ENCODE peak calls at places on chromosomes 12 and 14, in six cellular contexts. M, O, I, F, L and W are unnamed samples.

GRCh38 chr12:122459211-122459610 is 36.7 kb upstream of the CLIP1 start:
- DNase-seq in O (no peak), F (no peak), L (no peak), M (no peak), I (no peak), W (no peak)

GRCh38 chr14:61347771-61348443 is 26.5 kb downstream of the PRKCH start:
- DNase-seq in I (no peak), L (no peak), M (no peak), F (no peak), O (no peak), W (no peak)

GRCh38 chr12:30136661-30137060 is 352.9 kb upstream of the TMTC1 start:
- DNase-seq in L (no peak), O (no peak), I (no peak), F (no peak), M (no peak), W (no peak)

GRCh38 chr12:53983580-53984572 is 1.1 kb upstream of the HOXC10 start:
- DNase-seq in O (no peak), L (no peak), I (no peak), M (no peak), F (no peak), W (no peak)

GRCh38 chr12:108888031-108888430 is 8.1 kb downstream of the DAO start:
- DNase-seq in M (no peak), I (no peak), O (no peak), F (no peak), L (no peak), W (no peak)

GRCh38 chr14:102220031-102220430 is 80.3 kb downstream of the WDR20 start:
- DNase-seq in M (no peak), L (no peak), I (no peak), O (no peak), F (no peak), W (no peak)

GRCh38 chr12:67433393-67434175 is 164.4 kb downstream of the CAND1 start:
- DNase-seq in L (no peak), I (peak; percentile 26), F (no peak), O (no peak), M (no peak), W (no peak)

GRCh38 chr12:6821271-6821673 is 349 bp upstream of the GPR162 start:
- DNase-seq in O (peak; percentile 52), I (no peak), M (peak; percentile 29), F (no peak), L (no peak), W (no peak)

GRCh38 chr12:117151195-117152031 is 38.9 kb downstream of the FBXO21 start:
- DNase-seq in L (peak; percentile 62), F (no peak), O (no peak), M (peak; percentile 75), I (peak; percentile 52), W (no peak)

GRCh38 chr14:102917469-102918211 is 4.8 kb upstream of the AMN start:
- DNase-seq in I (peak; percentile 42), L (peak; percentile 32), O (no peak), F (peak; percentile 64), M (peak; percentile 52), W (no peak)

GRCh38 chr12:104602901-104603300 is 146.2 kb downstream of the CHST11 start:
- DNase-seq in L (no peak), F (no peak), I (peak; percentile 83), M (no peak), O (no peak), W (no peak)

GRCh38 chr12:23083267-23083666 is 458.3 kb downstream of the ETNK1 start:
- DNase-seq in I (peak; percentile 78), O (no peak), F (no peak), M (no peak), L (peak; percentile 7), W (no peak)

GRCh38 chr12:103596981-103597380 is 9.9 kb downstream of the STAB2 start:
- DNase-seq in L (no peak), M (no peak), F (no peak), I (no peak), O (no peak), W (no peak)

GRCh38 chr14:80005561-80005960 is 205.7 kb downstream of the DIO2 start:
- DNase-seq in I (no peak), M (no peak), L (no peak), O (no peak), F (no peak), W (no peak)

GRCh38 chr12:3662516-3662915 is 90.4 kb downstream of the CRACR2A start:
- DNase-seq in O (no peak), F (no peak), M (no peak), I (peak; percentile 17), L (no peak), W (no peak)

GRCh38 chr12:44626883-44627282 is 249.2 kb downstream of the NELL2 start:
- DNase-seq in I (no peak), F (no peak), O (no peak), M (no peak), L (no peak), W (no peak)

GRCh38 chr12:11854011-11854499 is 204.6 kb downstream of the ETV6 start:
- DNase-seq in I (no peak), M (no peak), L (no peak), O (no peak), F (no peak), W (no peak)

GRCh38 chr12:27762757-27763156 is 17.3 kb upstream of the KLHL42 start:
- DNase-seq in F (no peak), O (no peak), L (no peak), I (no peak), M (no peak), W (no peak)

GRCh38 chr12:1536817-1537216 is 57.6 kb downstream of the FBXL14 start:
- DNase-seq in L (no peak), F (no peak), I (no peak), M (no peak), O (no peak), W (no peak)

GRCh38 chr12:101459642-101460346 is 15.3 kb upstream of the SPIC start:
- DNase-seq in I (peak; percentile 74), M (peak; percentile 94), L (peak; percentile 68), O (no peak), F (no peak), W (peak; percentile 93)

GRCh38 chr14:51155331-51155730 is 60.4 kb upstream of the TRIM9 start:
- DNase-seq in O (no peak), L (no peak), I (no peak), M (no peak), F (no peak), W (peak; percentile 53)

GRCh38 chr14:51160871-51161270 is 66.0 kb upstream of the TRIM9 start:
- DNase-seq in I (no peak), F (no peak), M (no peak), O (no peak), L (no peak), W (no peak)

GRCh38 chr14:51157012-51157411 is 62.1 kb upstream of the TRIM9 start:
- DNase-seq in M (peak; percentile 22), I (peak; percentile 44), F (no peak), L (no peak), O (no peak), W (peak; percentile 4)
- TF ChIP-seq CTCF in M (peak; percentile 42), I (peak; percentile 33), F (no peak), L (peak; percentile 28), O (no peak), W (peak; percentile 16)

GRCh38 chr14:105930572-105930971 is 404.2 kb downstream of the TMEM121 start:
- DNase-seq in O (no peak), I (no peak), L (no peak), M (no peak), F (no peak), W (no peak)

GRCh38 chr14:105933238-105933637 is 406.9 kb downstream of the TMEM121 start:
- DNase-seq in L (no peak), O (no peak), F (no peak), I (no peak), M (no peak), W (no peak)

GRCh38 chr14:105929327-105930081 is 403.1 kb downstream of the TMEM121 start:
- DNase-seq in O (no peak), L (no peak), M (no peak), I (no peak), F (no peak), W (no peak)

GRCh38 chr14:105935384-105935783 is 409.0 kb downstream of the TMEM121 start:
- DNase-seq in F (no peak), I (no peak), O (no peak), L (no peak), M (no peak), W (no peak)

GRCh38 chr14:105931808-105932483 is 405.6 kb downstream of the TMEM121 start:
- DNase-seq in M (peak; percentile 36), I (no peak), O (no peak), L (no peak), F (no peak), W (no peak)
- TF ChIP-seq CTCF in M (peak; percentile 35), I (no peak), O (no peak), L (no peak), F (no peak), W (peak; percentile 64)

GRCh38 chr12:52821071-52821730 is 7.3 kb upstream of the KRT4 start:
- DNase-seq in F (no peak), M (no peak), L (no peak), I (no peak), O (no peak), W (no peak)

GRCh38 chr12:52819021-52819420 is 5.1 kb upstream of the KRT4 start:
- DNase-seq in I (no peak), F (no peak), L (no peak), O (no peak), M (no peak), W (no peak)

GRCh38 chr12:52819731-52820510 is 6.0 kb upstream of the KRT4 start:
- DNase-seq in M (no peak), I (no peak), O (no peak), F (no peak), L (no peak), W (no peak)

GRCh38 chr12:52821826-52822660 is 8.1 kb upstream of the KRT4 start:
- DNase-seq in L (peak; percentile 5), O (no peak), M (peak; percentile 31), F (no peak), I (no peak), W (no peak)

GRCh38 chr12:52820521-52820920 is 6.6 kb upstream of the KRT4 start:
- DNase-seq in I (no peak), F (no peak), L (no peak), O (no peak), M (no peak), W (no peak)
- TF ChIP-seq CTCF in I (no peak), F (no peak), L (no peak), O (no peak), M (no peak), W (no peak)

DNA sequence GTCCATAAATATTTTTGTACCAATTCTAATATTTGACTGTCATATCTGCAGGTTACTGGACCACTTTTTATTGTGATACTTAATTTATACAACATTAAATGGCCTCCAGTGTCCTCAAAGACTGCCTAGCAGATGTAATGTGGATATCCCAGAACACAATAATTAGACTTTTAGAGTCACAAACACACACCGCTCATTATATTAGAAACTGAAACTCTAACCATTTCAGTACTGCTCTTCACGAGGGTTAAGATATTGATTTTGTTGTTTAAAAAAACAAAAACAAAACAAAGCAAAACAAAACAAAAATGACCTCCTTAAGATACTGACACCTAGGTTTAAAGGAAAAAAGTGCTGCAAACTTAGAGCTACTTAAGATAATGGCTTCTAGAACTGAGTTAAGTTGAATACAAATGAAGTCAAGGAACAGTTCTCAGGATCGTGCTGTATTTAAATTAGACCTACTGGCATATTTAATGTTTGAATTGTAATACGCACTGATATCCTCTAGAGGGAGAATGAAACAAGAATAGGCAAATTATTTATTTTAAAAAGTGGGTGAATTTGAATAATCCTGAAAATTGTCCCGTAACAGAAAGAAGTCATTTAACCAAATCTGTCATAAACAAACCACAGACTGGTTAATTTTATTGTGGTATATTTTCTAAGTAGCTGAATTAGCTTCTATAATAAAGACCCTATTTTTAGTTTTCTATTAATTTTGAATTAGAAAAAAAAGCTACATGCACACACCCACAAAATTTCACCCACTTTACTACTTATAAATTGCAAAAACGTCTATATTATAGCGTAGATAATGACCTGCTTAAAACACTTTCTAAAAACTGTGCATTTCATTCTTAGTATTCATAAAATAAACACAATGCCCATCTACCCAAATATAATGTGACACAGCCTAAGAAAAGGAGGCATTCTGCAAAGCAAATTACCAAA is 395.2 kb upstream of the DCN start:
- DNase-seq in M (peak; percentile 40), I (peak; percentile 32), O (no peak), L (no peak), F (no peak), W (no peak)
- TF ChIP-seq CTCF in M (peak; percentile 57), I (peak; percentile 52), O (peak; percentile 29), L (peak; percentile 43), F (peak; percentile 87), W (peak; percentile 40)